ENCODE peak calls at places on chromosomes 12 and 14, in nine cellular contexts. G, M, D, O, K, Z, T, Q and L are unnamed samples.

GRCh38 chr14:50675597-50675996 is 7.5 kb upstream of the SAV1 start:
- DNase-seq in G (no peak), M (no peak), D (no peak), O (no peak), K (no peak), Z (no peak), T (no peak), Q (no peak), L (no peak)

GRCh38 chr12:31407562-31407961 is 81.6 kb upstream of the SINHCAF start:
- DNase-seq in G (no peak), M (no peak), D (no peak), O (no peak), K (no peak), Z (no peak), T (no peak), Q (no peak), L (no peak)

GRCh38 chr12:131142891-131143637 is 189.4 kb downstream of the ADGRD1 start:
- DNase-seq in G (no peak), M (no peak), D (no peak), O (no peak), K (no peak), Z (no peak), T (no peak), Q (no peak), L (no peak)

GRCh38 chr12:47900480-47901129 is 4.2 kb downstream of the VDR start:
- DNase-seq in G (no peak), M (peak; percentile 86), D (peak; percentile 20), O (peak; percentile 71), K (no peak), Z (no peak), T (no peak), Q (peak; percentile 28), L (no peak)

GRCh38 chr12:99146185-99146584 is 501.1 kb downstream of the APAF1 start:
- DNase-seq in G (no peak), M (no peak), D (no peak), O (no peak), K (no peak), Z (peak; percentile 62), T (no peak), Q (no peak), L (no peak)

GRCh38 chr12:12201274-12201758 is 65.5 kb downstream of the LRP6 start:
- DNase-seq in G (no peak), M (no peak), D (no peak), O (no peak), K (no peak), Z (peak; percentile 77), T (no peak), Q (no peak), L (no peak)

GRCh38 chr12:123237646-123238329 is 4.6 kb downstream of the MTRFR start:
- DNase-seq in G (no peak), M (peak; percentile 34), D (peak; percentile 71), O (peak; percentile 65), K (peak; percentile 77), Z (peak; percentile 81), T (peak; percentile 64), Q (peak; percentile 50), L (peak; percentile 21)

GRCh38 chr12:15601210-15601800 is 187.9 kb downstream of the EPS8 start:
- DNase-seq in G (no peak), M (no peak), D (no peak), O (no peak), K (no peak), Z (peak; percentile 70), T (no peak), Q (no peak), L (peak; percentile 39)

GRCh38 chr12:25272937-25273526 is 22.3 kb upstream of the KRAS start:
- DNase-seq in G (no peak), M (no peak), D (no peak), O (no peak), K (no peak), Z (no peak), T (no peak), Q (no peak), L (no peak)

GRCh38 chr12:104304261-104305004 is 894 bp downstream of the EID3 start:
- DNase-seq in G (no peak), M (no peak), D (no peak), O (no peak), K (no peak), Z (peak; percentile 63), T (no peak), Q (no peak), L (no peak)

GRCh38 chr12:5003025-5003666 is 40.5 kb upstream of the KCNA5 start:
- DNase-seq in G (peak; percentile 69), M (peak; percentile 33), D (peak; percentile 55), O (peak; percentile 50), K (peak; percentile 13), Z (peak; percentile 70), T (peak; percentile 54), Q (peak; percentile 76), L (peak; percentile 18)

GRCh38 chr12:18373176-18373575 is 111.9 kb downstream of the PIK3C2G start:
- DNase-seq in G (no peak), M (no peak), D (no peak), O (no peak), K (no peak), Z (no peak), T (no peak), Q (no peak), L (no peak)

DNA sequence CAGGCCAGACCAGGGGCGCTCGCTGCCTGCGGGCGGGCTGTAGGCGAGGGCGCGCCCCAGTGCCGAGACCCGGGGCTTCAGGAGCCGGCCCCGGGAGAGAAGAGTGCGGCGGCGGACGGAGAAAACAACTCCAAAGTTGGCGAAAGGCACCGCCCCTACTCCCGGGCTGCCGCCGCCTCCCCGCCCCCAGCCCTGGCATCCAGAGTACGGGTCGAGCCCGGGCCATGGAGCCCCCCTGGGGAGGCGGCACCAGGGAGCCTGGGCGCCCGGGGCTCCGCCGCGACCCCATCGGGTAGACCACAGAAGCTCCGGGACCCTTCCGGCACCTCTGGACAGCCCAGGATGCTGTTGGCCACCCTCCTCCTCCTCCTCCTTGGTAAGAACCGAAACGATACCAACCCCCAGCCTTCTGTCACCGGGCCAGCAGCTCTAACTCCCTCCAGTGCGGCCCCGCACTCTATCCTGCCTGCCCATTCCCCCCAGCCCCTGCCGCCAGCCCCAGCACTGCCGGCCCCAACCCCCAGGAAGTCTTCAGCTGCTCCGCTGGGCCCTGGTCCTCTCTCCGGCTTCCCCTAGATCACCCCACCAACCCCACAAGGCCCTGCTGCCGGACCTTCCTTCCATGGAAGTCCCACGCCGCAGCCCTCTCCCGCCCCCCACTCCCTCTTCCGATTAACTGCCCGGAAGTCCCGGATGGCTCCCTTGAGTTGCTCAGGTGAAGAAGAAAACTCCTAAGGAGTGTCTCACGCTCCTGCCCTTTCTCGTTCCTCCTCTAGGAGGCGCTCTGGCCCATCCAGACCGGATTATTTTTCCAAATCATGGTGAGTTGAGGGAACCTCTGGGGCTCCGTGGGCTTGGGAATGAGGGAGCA is 657 bp downstream of the LRP10 start:
- DNase-seq in G (no peak), M (peak; percentile 84), D (peak; percentile 55), O (peak; percentile 72), K (peak; percentile 73), Z (peak; percentile 85), T (peak; percentile 75), Q (peak; percentile 89), L (peak; percentile 58)
- H3K27ac ChIP-seq in G (peak overlapping the region; percentile 80), M (peak overlapping the region; percentile 85), D (peak overlapping the region; percentile 81), O (peak overlapping the region; percentile 85), K (peak overlapping the region; percentile 85), Z (peak overlapping the region; percentile 90), T (peak overlapping the region; percentile 99), Q (peak overlapping the region; percentile 78), L (peak overlapping the region; percentile 91)

GRCh38 chr14:104176611-104177010 is 38.2 kb downstream of the KIF26A start:
- DNase-seq in G (no peak), M (no peak), D (no peak), O (no peak), K (no peak), Z (no peak), T (no peak), Q (no peak), L (no peak)

GRCh38 chr14:104174051-104174450 is 35.7 kb downstream of the KIF26A start:
- DNase-seq in G (no peak), M (no peak), D (no peak), O (no peak), K (no peak), Z (no peak), T (no peak), Q (no peak), L (no peak)

GRCh38 chr14:104175811-104176210 is 37.4 kb downstream of the KIF26A start:
- DNase-seq in G (no peak), M (no peak), D (no peak), O (no peak), K (no peak), Z (no peak), T (no peak), Q (no peak), L (no peak)

GRCh38 chr14:104172880-104173279 is 34.5 kb downstream of the KIF26A start:
- DNase-seq in G (no peak), M (no peak), D (no peak), O (no peak), K (no peak), Z (no peak), T (no peak), Q (no peak), L (no peak)

GRCh38 chr14:104175041-104175440 is 36.7 kb downstream of the KIF26A start:
- DNase-seq in G (no peak), M (no peak), D (no peak), O (no peak), K (no peak), Z (no peak), T (no peak), Q (no peak), L (no peak)
- H3K27me3 ChIP-seq in G (no peaks in the 10 kb centered on the region), M (peaks cover 24% of the 10 kb centered on the region), D (no peaks in the 10 kb centered on the region), O (no peaks in the 10 kb centered on the region), K (no peaks in the 10 kb centered on the region), Z (no peaks in the 10 kb centered on the region), T (no peaks in the 10 kb centered on the region), Q (no peaks in the 10 kb centered on the region), L (no peaks in the 10 kb centered on the region)

GRCh38 chr12:65121049-65121955 is at the start of gene WIF1:
- DNase-seq in G (no peak), M (no peak), D (no peak), O (peak; percentile 23), K (peak; percentile 12), Z (peak; percentile 4), T (no peak), Q (peak; percentile 56), L (no peak)
- TF ChIP-seq CTCF in G (peak; percentile 80), M (no peak), D (peak; percentile 25), O (no peak), K (peak; percentile 27), Z (peak; percentile 33), T (peak; percentile 26), Q (peak; percentile 81), L (peak; percentile 30)

GRCh38 chr14:75811136-75811839 is 150.2 kb downstream of the TTLL5 start:
- DNase-seq in G (no peak), M (no peak), D (no peak), O (no peak), K (no peak), Z (no peak), T (no peak), Q (no peak), L (no peak)

GRCh38 chr14:75811862-75812505 is 150.9 kb downstream of the TTLL5 start:
- DNase-seq in G (no peak), M (no peak), D (no peak), O (no peak), K (no peak), Z (no peak), T (no peak), Q (no peak), L (no peak)

GRCh38 chr14:75812592-75812991 is 151.5 kb downstream of the TTLL5 start:
- DNase-seq in G (no peak), M (no peak), D (no peak), O (no peak), K (no peak), Z (no peak), T (no peak), Q (no peak), L (no peak)
- H3K27ac ChIP-seq in G (no peak overlapping the region), M (no peak overlapping the region), D (no peak overlapping the region), O (no peak overlapping the region), K (no peak overlapping the region), Z (no peak overlapping the region), T (no peak overlapping the region), Q (no peak overlapping the region), L (no peak overlapping the region)